ENCODE peak calls at places on chromosomes 4 and X, in seven cellular contexts. B, Z, L, R, E, I and M are unnamed samples.

GRCh38 chr4:124642846-124643245 is 69.7 kb downstream of the ANKRD50 start:
- DNase-seq in B (no peak), Z (no peak), L (no peak), R (no peak), E (no peak), I (no peak), M (no peak)

GRCh38 chrX:41127476-41128192 is 42.4 kb downstream of the USP9X start:
- DNase-seq in B (no peak), Z (no peak), L (no peak), R (no peak), E (no peak), I (no peak), M (no peak)

GRCh38 chrX:80879143-80879542 is 69.5 kb upstream of the BRWD3 start:
- DNase-seq in B (no peak), Z (no peak), L (no peak), R (no peak), E (no peak), I (no peak), M (peak)

GRCh38 chr4:99827857-99828256 is 11.2 kb downstream of the DAPP1 start:
- DNase-seq in B (no peak), Z (no peak), L (no peak), R (no peak), E (no peak), I (no peak), M (no peak)

GRCh38 chr4:2412534-2412884 is 5.9 kb downstream of the ZFYVE28 start:
- DNase-seq in B (no peak), Z (no peak), L (no peak), R (no peak), E (no peak), I (no peak), M (no peak)

GRCh38 chr4:84578540-84579409 is 4.2 kb upstream of the CDS1 start:
- DNase-seq in B (peak), Z (peak), L (no peak), R (no peak), E (no peak), I (peak), M (peak)

GRCh38 chr4:67288964-67289363 is 256.3 kb downstream of the CENPC start:
- DNase-seq in B (no peak), Z (peak), L (peak), R (peak), E (peak), I (peak), M (no peak)

GRCh38 chr4:147244786-147245185 is 236.1 kb upstream of the EDNRA start:
- DNase-seq in B (no peak), Z (no peak), L (no peak), R (no peak), E (no peak), I (no peak), M (no peak)

GRCh38 chr4:69078852-69079251 is 17.4 kb upstream of the UGT2B7 start:
- DNase-seq in B (no peak), Z (no peak), L (peak), R (no peak), E (no peak), I (no peak), M (no peak)

GRCh38 chr4:38745881-38746280 is 36.9 kb downstream of the TLR10 start:
- DNase-seq in B (no peak), Z (no peak), L (no peak), R (no peak), E (no peak), I (no peak), M (no peak)

GRCh38 chr4:17781072-17781830 is at the start of gene FAM184B:
- DNase-seq in B (no peak), Z (peak), L (peak), R (peak), E (peak), I (peak), M (no peak)

GRCh38 chr4:56908206-56909082 is 744 bp downstream of the REST start:
- DNase-seq in B (peak), Z (peak), L (peak), R (peak), E (peak), I (peak), M (peak)

GRCh38 chrX:28589048-28589447 is 1.8 kb downstream of the IL1RAPL1 start:
- DNase-seq in B (no peak), Z (no peak), L (no peak), R (no peak), E (no peak), I (no peak), M (no peak)

GRCh38 chr4:109233585-109233984 is 68.9 kb downstream of the COL25A1 start:
- DNase-seq in B (no peak), Z (no peak), L (no peak), R (no peak), E (no peak), I (peak), M (no peak)

GRCh38 chrX:54564942-54565341 is 34.9 kb downstream of the GNL3L start:
- DNase-seq in B (peak), Z (no peak), L (no peak), R (no peak), E (no peak), I (no peak), M (no peak)

GRCh38 chr4:72971572-72971971 is 97.9 kb downstream of the COX18 start:
- DNase-seq in B (peak), Z (no peak), L (no peak), R (no peak), E (no peak), I (peak), M (peak)

GRCh38 chr4:150126880-150127236 is 48.6 kb downstream of the DCLK2 start:
- DNase-seq in B (peak), Z (no peak), L (no peak), R (no peak), E (no peak), I (peak), M (no peak)

GRCh38 chr4:26780524-26780923 is 80.1 kb upstream of the STIM2 start:
- DNase-seq in B (peak), Z (no peak), L (no peak), R (no peak), E (no peak), I (peak), M (no peak)

GRCh38 chr4:109826719-109827118 is 1.1 kb upstream of the RRH start:
- DNase-seq in B (peak), Z (no peak), L (no peak), R (no peak), E (no peak), I (peak), M (no peak)

GRCh38 chr4:1300466-1301455 is 11.1 kb downstream of the MAEA start:
- DNase-seq in B (peak), Z (peak), L (no peak), R (no peak), E (no peak), I (peak), M (peak)

GRCh38 chrX:135432881-135433521 is 11.3 kb downstream of the SMIM10L2A start:
- DNase-seq in B (no peak), Z (no peak), L (no peak), R (no peak), E (no peak), I (no peak), M (no peak)

GRCh38 chr4:5478116-5478515 is 230.2 kb downstream of the EVC2 start:
- DNase-seq in B (no peak), Z (peak), L (no peak), R (no peak), E (no peak), I (no peak), M (no peak)

GRCh38 chr4:165700855-165701254 is 172.2 kb upstream of the TLL1 start:
- DNase-seq in B (no peak), Z (peak), L (peak), R (no peak), E (no peak), I (no peak), M (peak)

GRCh38 chr4:176053785-176054184 is 11.9 kb upstream of the WDR17 start:
- DNase-seq in B (no peak), Z (no peak), L (no peak), R (no peak), E (no peak), I (no peak), M (no peak)

GRCh38 chr4:1305261-1305711 is 15.6 kb downstream of the MAEA start:
- DNase-seq in B (no peak), Z (no peak), L (no peak), R (no peak), E (no peak), I (no peak), M (peak)

GRCh38 chrX:70554081-70554480 is 109.4 kb downstream of the DLG3 start:
- DNase-seq in B (peak), Z (peak), L (no peak), R (no peak), E (no peak), I (peak), M (no peak)

DNA sequence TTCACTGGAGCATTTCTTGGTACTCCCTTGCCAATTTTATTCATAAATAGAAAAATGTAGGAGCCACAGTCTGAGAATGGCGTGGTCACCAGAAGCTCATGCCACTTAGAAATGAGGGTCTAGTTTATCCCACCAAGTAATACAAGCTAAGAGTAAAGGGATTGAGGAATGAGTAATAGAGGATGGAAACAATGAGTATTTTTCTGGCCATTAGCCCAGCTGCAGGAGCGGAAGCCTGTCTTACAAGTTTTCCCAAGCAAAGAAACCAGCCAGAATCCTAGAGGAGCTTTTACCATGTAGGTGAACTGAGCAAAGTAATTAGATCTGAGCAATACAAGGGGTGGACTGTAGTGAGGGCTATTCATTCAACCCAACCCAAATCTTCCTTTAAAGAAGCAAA is 160.7 kb upstream of the NPY2R start:
- DNase-seq in B (peak), Z (no peak), L (no peak), R (no peak), E (no peak), I (no peak), M (no peak)
- H3K23ac ChIP-seq in B (no peak), Z (no peak), L (no peak), R (no peak), E (no peak), I (no peak), M (no peak)

GRCh38 chrX:149074429-149074828 is 430.7 kb downstream of the IDS start:
- DNase-seq in B (no peak), Z (peak), L (no peak), R (no peak), E (no peak), I (peak), M (no peak)
- H2BK120ac ChIP-seq in B (no peak), Z (no peak), L (no peak), R (no peak), E (no peak), I (no peak), M (no peak)

DNA sequence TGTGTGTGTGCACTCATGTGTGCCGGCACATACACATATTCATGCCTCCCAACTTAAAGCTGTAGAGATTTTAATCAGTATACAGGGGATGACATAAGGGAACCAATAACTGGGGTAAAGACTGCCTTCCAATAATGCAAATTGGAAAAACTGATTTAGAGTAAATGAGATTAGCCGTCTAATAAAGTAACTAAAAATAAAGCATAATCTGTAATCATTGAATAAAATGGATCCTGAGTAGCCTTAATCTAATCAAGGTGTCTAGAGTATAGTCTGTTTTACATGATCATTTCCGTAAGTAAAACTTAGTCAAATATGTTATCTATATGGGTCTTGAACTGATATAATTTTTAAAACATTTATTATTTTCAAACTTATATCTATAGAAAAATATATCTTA is 925.8 kb downstream of the FSTL5 start:
- DNase-seq in B (no peak), Z (no peak), L (no peak), R (no peak), E (no peak), I (no peak), M (no peak)
- H3K23ac ChIP-seq in B (no peak), Z (no peak), L (no peak), R (no peak), E (no peak), I (no peak), M (no peak)

DNA sequence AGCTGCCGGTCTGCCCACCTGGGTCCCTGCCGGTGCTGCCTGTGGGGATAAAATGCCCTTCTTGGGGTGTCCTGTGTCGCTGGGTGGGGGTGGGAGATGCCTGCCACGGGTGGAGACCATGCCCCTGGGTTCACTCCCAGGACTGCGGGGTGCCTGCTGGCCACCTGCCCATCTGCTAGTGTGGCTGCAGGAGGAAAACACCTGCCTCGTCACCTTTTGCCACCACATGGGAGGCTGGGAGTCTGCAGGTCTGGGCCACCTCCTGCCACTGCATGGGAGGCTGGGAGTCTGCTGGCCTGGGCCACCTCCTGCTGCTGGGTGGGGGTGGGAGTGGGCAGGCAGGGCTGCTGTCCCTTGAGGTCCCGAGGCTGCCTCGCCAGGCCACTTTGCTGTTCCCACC is 58.8 kb upstream of the AFAP1 start:
- DNase-seq in B (no peak), Z (no peak), L (no peak), R (no peak), E (no peak), I (no peak), M (no peak)
- H2BK120ac ChIP-seq in B (no peak), Z (no peak), L (no peak), R (peak), E (no peak), I (no peak), M (no peak)

DNA sequence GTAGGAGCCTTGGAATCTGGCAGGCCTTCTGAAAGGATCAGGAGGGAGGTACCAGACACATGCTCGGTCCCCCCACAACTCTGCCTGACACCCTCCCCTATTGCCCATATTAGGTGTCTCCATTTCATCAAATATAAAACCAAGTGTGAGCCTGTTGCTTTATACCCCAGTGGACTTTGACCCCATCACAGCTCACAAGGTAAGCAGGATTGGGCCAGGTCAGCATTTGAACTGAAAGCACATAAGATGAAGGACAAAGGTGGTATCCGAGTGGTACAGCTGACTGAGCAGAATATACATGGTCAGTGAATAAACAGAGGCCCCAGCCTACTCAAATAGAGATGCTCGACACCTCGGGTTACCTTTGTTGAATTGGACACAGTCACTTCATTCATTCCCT is 20.0 kb downstream of the SLC25A43 start:
- DNase-seq in B (no peak), Z (no peak), L (no peak), R (no peak), E (no peak), I (no peak), M (no peak)
- H3K23ac ChIP-seq in B (no peak), Z (no peak), L (no peak), R (no peak), E (no peak), I (no peak), M (no peak)

GRCh38 chr4:7808752-7809151 is 130.9 kb downstream of the AFAP1 start:
- DNase-seq in B (peak), Z (no peak), L (no peak), R (no peak), E (no peak), I (peak), M (peak)
- H2BK120ac ChIP-seq in B (peak), Z (no peak), L (no peak), R (no peak), E (no peak), I (no peak), M (no peak)

GRCh38 chr4:10003666-10004065 is 17.6 kb downstream of the SLC2A9 start:
- DNase-seq in B (no peak), Z (no peak), L (no peak), R (no peak), E (no peak), I (no peak), M (no peak)

GRCh38 chr4:10002278-10002677 is 19.0 kb downstream of the SLC2A9 start:
- DNase-seq in B (no peak), Z (no peak), L (no peak), R (no peak), E (no peak), I (no peak), M (no peak)

GRCh38 chr4:9999956-10000551 is 21.2 kb downstream of the SLC2A9 start:
- DNase-seq in B (peak), Z (no peak), L (no peak), R (no peak), E (no peak), I (no peak), M (peak)

GRCh38 chr4:10005632-10006031 is 15.7 kb downstream of the SLC2A9 start:
- DNase-seq in B (no peak), Z (no peak), L (no peak), R (no peak), E (no peak), I (no peak), M (no peak)

DNA sequence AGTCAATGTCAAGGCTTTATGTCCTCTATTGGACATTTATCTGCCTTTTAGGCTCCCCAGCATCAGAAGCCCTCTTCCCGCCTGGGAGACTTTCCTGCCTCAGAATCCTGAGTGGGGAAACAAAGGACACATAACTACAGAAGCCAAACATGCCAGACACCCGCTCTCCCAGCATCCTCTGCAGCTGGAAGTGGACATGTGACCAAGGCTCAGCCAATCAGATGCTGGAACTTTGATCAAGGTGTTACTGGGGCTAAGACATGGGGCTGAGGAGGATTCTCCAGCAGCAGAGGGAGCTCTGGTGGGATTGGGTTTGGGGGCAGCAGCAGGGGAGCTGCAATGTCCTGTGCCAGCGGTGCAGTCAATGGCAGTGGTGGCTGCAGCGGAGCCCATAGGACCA is 19.5 kb downstream of the SLC2A9 start:
- DNase-seq in B (no peak), Z (no peak), L (no peak), R (no peak), E (no peak), I (no peak), M (no peak)
- H3K23ac ChIP-seq in B (no peak), Z (no peak), L (no peak), R (no peak), E (no peak), I (no peak), M (no peak)

DNA sequence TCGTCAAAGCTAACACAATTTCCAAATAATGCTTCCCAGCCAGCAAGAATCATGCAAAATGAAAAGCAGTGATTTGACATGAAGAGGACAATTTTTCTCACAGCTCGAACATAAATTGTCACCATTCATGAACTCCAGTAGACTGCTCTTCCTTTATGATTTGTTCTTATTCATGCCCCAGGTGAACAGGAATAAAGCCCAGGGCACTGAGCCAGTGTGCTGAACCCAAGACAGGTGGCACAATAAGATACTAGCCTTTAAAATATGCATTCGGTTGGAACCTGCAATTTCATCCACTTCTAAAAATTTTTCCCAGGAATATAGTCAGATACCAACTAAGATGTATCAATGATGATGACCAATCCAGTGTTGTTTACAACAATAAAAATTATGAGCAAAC is 139.7 kb downstream of the PRSS12 start:
- DNase-seq in B (no peak), Z (no peak), L (no peak), R (no peak), E (no peak), I (no peak), M (no peak)
- H2BK120ac ChIP-seq in B (no peak), Z (no peak), L (no peak), R (no peak), E (no peak), I (no peak), M (no peak)

DNA sequence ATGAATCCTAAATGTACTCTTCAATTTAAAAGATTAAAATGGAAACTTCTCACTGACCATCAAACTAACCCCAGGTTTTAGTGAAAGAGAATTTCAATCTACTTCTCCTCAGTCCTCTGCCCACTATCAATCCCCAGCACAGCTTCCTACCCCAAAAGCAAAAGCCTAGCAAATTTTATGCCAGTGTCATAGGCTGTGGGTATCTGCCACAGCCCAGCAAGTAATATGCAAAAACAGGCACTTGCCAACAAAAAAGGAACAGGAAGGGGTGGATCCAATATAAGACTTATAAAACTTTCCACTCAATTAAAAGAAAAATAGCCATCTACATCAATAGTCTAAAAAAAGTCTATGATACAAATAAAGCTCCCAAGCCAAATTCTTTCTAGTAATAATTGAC is 22.3 kb downstream of the CAMK2D start:
- DNase-seq in B (no peak), Z (no peak), L (no peak), R (no peak), E (no peak), I (no peak), M (no peak)
- H3K23ac ChIP-seq in B (no peak), Z (no peak), L (no peak), R (no peak), E (no peak), I (no peak), M (no peak)